ENCODE peak calls at places on chromosome 7, in seven cellular contexts. F, A, R, G, D, E and S are unnamed samples.
A peak's percentile ranks its signal among the peaks of the same experiment; 100 is the strongest.

GRCh38 chr7:1293950-1294728 is 61.5 kb downstream of the UNCX start:
- DNase-seq in G (no peak), F (no peak), E (no peak), D (no peak), A (no peak), R (no peak), S (no peak)

GRCh38 chr7:48213226-48213625 is 42.0 kb downstream of the ABCA13 start:
- DNase-seq in A (no peak), R (no peak), F (no peak), G (no peak), D (no peak), E (no peak), S (no peak)

GRCh38 chr7:22386206-22386858 is 29.4 kb upstream of the RAPGEF5 start:
- DNase-seq in G (no peak), E (no peak), F (no peak), A (no peak), R (no peak), D (no peak), S (no peak)

GRCh38 chr7:2032030-2032875 is 200.5 kb downstream of the MAD1L1 start:
- DNase-seq in R (no peak), G (no peak), D (no peak), E (no peak), A (peak; percentile 81), F (no peak), S (no peak)

GRCh38 chr7:95772771-95773581 is 622 bp downstream of the DYNC1I1 start:
- DNase-seq in E (no peak), D (no peak), A (no peak), G (no peak), F (no peak), R (no peak), S (no peak)

GRCh38 chr7:129843365-129843898 is 109.3 kb downstream of the UBE2H start:
- DNase-seq in F (no peak), D (no peak), G (no peak), A (no peak), E (no peak), R (no peak), S (no peak)

GRCh38 chr7:44235582-44236332 is 35.0 kb downstream of the YKT6 start:
- DNase-seq in E (no peak), R (no peak), F (no peak), G (no peak), A (no peak), D (no peak), S (no peak)

GRCh38 chr7:894164-894867 is 18.0 kb downstream of the GET4 start:
- DNase-seq in A (no peak), R (no peak), E (no peak), D (no peak), F (no peak), G (no peak), S (no peak)

GRCh38 chr7:16063691-16064090 is 357.6 kb downstream of the CRPPA start:
- DNase-seq in E (no peak), G (no peak), D (no peak), F (no peak), A (no peak), R (no peak), S (peak; percentile 22)

GRCh38 chr7:2800923-2801682 is 43.0 kb downstream of the GNA12 start:
- DNase-seq in A (peak; percentile 84), E (peak; percentile 34), G (no peak), R (no peak), F (no peak), D (peak; percentile 22), S (no peak)

GRCh38 chr7:151885202-151885580 is 8.3 kb upstream of the PRKAG2 start:
- DNase-seq in R (no peak), F (no peak), A (no peak), D (no peak), E (no peak), G (no peak), S (no peak)